ENCODE peak calls at places on chromosomes 5 and 9, in four cellular contexts. O is Peyer's patch, L is AG04450, I is psoas muscle. U is an unnamed sample.

GRCh38 chr5:92836861-92837755 is 743.9 kb downstream of the NR2F1-AS1 start:
- DNase-seq in O (no peak), L (peak), I (no peak), U (peak)

GRCh38 chr9:115640887-115641286 is 512.7 kb upstream of the PAPPA start:
- DNase-seq in O (no peak), L (peak), I (no peak), U (peak)

GRCh38 chr5:103505581-103506305 is 56.8 kb downstream of the NUDT12 start:
- DNase-seq in O (no peak), L (peak), I (no peak), U (no peak)

GRCh38 chr9:123620258-123620657 is 264.3 kb downstream of the CRB2 start:
- DNase-seq in O (no peak), L (no peak), I (no peak), U (no peak)

GRCh38 chr5:145830594-145830993 is 4.5 kb downstream of the PRELID2 start:
- DNase-seq in O (no peak), L (no peak), I (no peak), U (no peak)

GRCh38 chr5:86626149-86626548 is 8.4 kb downstream of the COX7C start:
- DNase-seq in O (no peak), L (no peak), I (no peak), U (no peak)

GRCh38 chr5:9380108-9380507 is 165.8 kb downstream of the SEMA5A start:
- DNase-seq in O (no peak), L (no peak), I (no peak), U (no peak)

GRCh38 chr5:82952326-82952725 is 124.9 kb downstream of the TMEM167A start:
- DNase-seq in O (no peak), L (no peak), I (no peak), U (no peak)

GRCh38 chr5:149448831-149449714 is 70.0 kb upstream of the IL17B start:
- DNase-seq in O (no peak), L (no peak), I (no peak), U (no peak)

GRCh38 chr5:34550255-34550654 is 105.9 kb upstream of the RAI14 start:
- DNase-seq in O (no peak), L (no peak), I (no peak), U (no peak)

GRCh38 chr9:117744856-117745389 is 40.7 kb downstream of the TLR4 start:
- DNase-seq in O (peak), L (no peak), I (peak), U (no peak)

GRCh38 chr5:180618487-180618829 is 27.2 kb upstream of the SCGB3A1 start:
- DNase-seq in O (no peak), L (no peak), I (no peak), U (no peak)
- H3K4me3 ChIP-seq in O (no peak), L (peak), I (peak), U (peak)

GRCh38 chr5:112918136-112918535 is 3.9 kb downstream of the REEP5 start:
- DNase-seq in O (no peak), L (no peak), I (no peak), U (no peak)

GRCh38 chr5:112921031-112921832 is 795 bp downstream of the REEP5 start:
- DNase-seq in O (peak), L (no peak), I (peak), U (no peak)

GRCh38 chr5:112917453-112918005 is 4.5 kb downstream of the REEP5 start:
- DNase-seq in O (no peak), L (no peak), I (no peak), U (no peak)

GRCh38 chr5:112915831-112916230 is 6.2 kb downstream of the REEP5 start:
- DNase-seq in O (no peak), L (no peak), I (no peak), U (no peak)

GRCh38 chr5:112918679-112919078 is 3.3 kb downstream of the REEP5 start:
- DNase-seq in O (no peak), L (no peak), I (no peak), U (no peak)
- H3K4me3 ChIP-seq in O (no peak), L (no peak), I (no peak), U (no peak)

DNA sequence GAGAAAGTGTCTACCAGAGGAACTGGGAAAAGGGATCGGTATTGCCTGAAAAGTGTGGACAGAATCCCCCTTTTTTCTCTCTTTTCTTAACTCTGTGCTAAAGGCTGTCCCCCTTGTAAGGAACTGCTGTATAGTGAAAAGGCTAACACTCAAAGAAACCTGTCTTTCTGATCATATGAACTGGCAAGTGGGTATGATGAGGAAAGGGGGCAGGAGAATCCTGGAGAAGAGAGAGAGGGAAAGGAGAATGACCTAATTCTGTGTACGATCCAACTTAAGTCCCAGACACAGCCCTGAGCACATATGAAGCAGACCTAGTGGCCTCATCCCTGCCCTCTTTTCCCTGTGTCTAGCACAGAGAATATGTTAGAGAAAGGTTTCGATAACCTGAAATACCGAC is 967 bp downstream of the ANKRD31 start:
- DNase-seq in O (no peak), L (no peak), I (no peak), U (no peak)
- H3K4me3 ChIP-seq in O (no peak), L (no peak), I (peak), U (peak)

GRCh38 chr5:51811883-51812282 is 428.6 kb downstream of the ISL1 start:
- DNase-seq in O (no peak), L (no peak), I (no peak), U (no peak)
- H3K4me3 ChIP-seq in O (no peak), L (no peak), I (no peak), U (no peak)